ENCODE peak calls at places on chromosomes 11 and 22, in ten cellular contexts. C is ovary, Z is stomach, U is right lobe of liver, N is transverse colon, X is body of pancreas, T is heart left ventricle, Y is vagina, V is esophagus squamous epithelium, G is prostate gland. M is an unnamed sample.

GRCh38 chr11:125078016-125078415 is 14.9 kb downstream of the SLC37A2 start:
- DNase-seq in C (peak; percentile 19), Z (no peak), U (no peak), N (no peak), X (no peak), T (no peak), Y (no peak), V (no peak), G (no peak), M (no peak)

GRCh38 chr11:2194877-2195755 is 23.5 kb upstream of the TH start:
- DNase-seq in C (peak; percentile 53), Z (peak; percentile 53), U (no peak), N (peak; percentile 34), X (peak; percentile 50), T (peak; percentile 37), Y (no peak), V (no peak), G (no peak), M (no peak)

GRCh38 chr11:2573240-2574042 is 126.4 kb downstream of the KCNQ1OT1 start:
- DNase-seq in C (peak; percentile 26), Z (no peak), U (no peak), N (no peak), X (no peak), T (no peak), Y (no peak), V (no peak), G (no peak), M (peak; percentile 17)

GRCh38 chr11:108887436-108888238 is 222.8 kb downstream of the DDX10 start:
- DNase-seq in C (no peak), Z (no peak), U (no peak), N (no peak), X (no peak), T (no peak), Y (no peak), V (no peak), G (no peak), M (no peak)

GRCh38 chr22:27430799-27431480 is 370.6 kb downstream of the MN1 start:
- DNase-seq in C (no peak), Z (no peak), U (no peak), N (no peak), X (no peak), T (no peak), Y (no peak), V (no peak), G (no peak), M (no peak)

GRCh38 chr11:65854871-65855837 is 2.8 kb downstream of the CFL1 start:
- DNase-seq in C (peak; percentile 54), Z (no peak), U (no peak), N (peak; percentile 18), X (no peak), T (no peak), Y (no peak), V (no peak), G (no peak), M (no peak)

GRCh38 chr11:72722050-72722748 is 30.0 kb downstream of the ARAP1 start:
- DNase-seq in C (peak; percentile 90), Z (peak; percentile 91), U (peak; percentile 92), N (peak; percentile 91), X (peak; percentile 94), T (peak; percentile 92), Y (no peak), V (peak; percentile 69), G (peak; percentile 88), M (peak; percentile 89)

GRCh38 chr22:46564084-46564714 is 26.8 kb upstream of the CELSR1 start:
- DNase-seq in C (no peak), Z (no peak), U (no peak), N (peak; percentile 71), X (no peak), T (peak; percentile 38), Y (no peak), V (no peak), G (no peak), M (no peak)

GRCh38 chr11:59867946-59868345 is 1.7 kb upstream of the TCN1 start:
- DNase-seq in C (no peak), Z (no peak), U (no peak), N (no peak), X (no peak), T (no peak), Y (no peak), V (no peak), G (no peak), M (no peak)

GRCh38 chr22:29459773-29460172 is 20.2 kb upstream of the NEFH start:
- DNase-seq in C (no peak), Z (no peak), U (no peak), N (no peak), X (no peak), T (no peak), Y (no peak), V (no peak), G (no peak), M (no peak)

GRCh38 chr11:1398506-1399235 is 8.9 kb downstream of the BRSK2 start:
- DNase-seq in C (no peak), Z (no peak), U (no peak), N (no peak), X (no peak), T (no peak), Y (no peak), V (no peak), G (no peak), M (no peak)

GRCh38 chr22:48410536-48410935 is 1417.1 kb downstream of the BRD1 start:
- DNase-seq in C (no peak), Z (peak; percentile 10), U (peak; percentile 6), N (no peak), X (no peak), T (no peak), Y (no peak), V (no peak), G (no peak), M (peak; percentile 9)

GRCh38 chr11:134655189-134655937 is 243.3 kb upstream of the B3GAT1 start:
- DNase-seq in C (no peak), Z (peak; percentile 13), U (peak; percentile 22), N (no peak), X (no peak), T (peak; percentile 4), Y (peak; percentile 67), V (no peak), G (no peak), M (peak; percentile 9)

GRCh38 chr11:114250993-114251796 is 45.0 kb upstream of the NNMT start:
- DNase-seq in C (peak; percentile 81), Z (no peak), U (no peak), N (no peak), X (no peak), T (no peak), Y (no peak), V (no peak), G (no peak), M (no peak)

GRCh38 chr11:1780700-1781592 is 17.2 kb upstream of the CTSD start:
- DNase-seq in C (peak; percentile 25), Z (no peak), U (peak; percentile 63), N (no peak), X (peak; percentile 66), T (no peak), Y (no peak), V (no peak), G (no peak), M (no peak)

DNA sequence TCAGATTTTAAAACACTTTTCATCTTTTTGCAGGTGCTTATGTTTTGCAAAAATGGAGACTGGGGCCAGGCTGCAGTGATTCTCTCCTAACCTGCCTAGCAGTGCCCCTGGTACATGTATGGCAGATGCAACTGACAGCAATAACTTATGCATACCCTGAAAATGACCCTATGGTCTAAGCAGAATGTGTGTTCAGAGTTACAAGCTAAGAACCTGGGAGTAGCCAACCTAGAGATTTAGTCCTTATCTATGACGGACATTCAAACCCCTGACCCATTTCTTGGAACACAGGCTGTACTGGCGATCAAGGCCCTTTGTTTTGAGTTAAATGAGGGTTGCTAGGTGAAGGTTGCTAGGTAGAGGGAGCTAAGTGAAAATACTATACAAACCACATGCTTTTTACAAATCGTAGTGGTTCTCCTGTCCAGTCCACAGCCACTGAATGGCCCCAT is 184.9 kb upstream of the SESN3 start:
- DNase-seq in C (no peak), Z (no peak), U (no peak), N (no peak), X (no peak), T (no peak), Y (no peak), V (no peak), G (no peak), M (no peak)
- H3K4me3 ChIP-seq in C (no peak overlapping the region), Z (no peak overlapping the region), U (no peak overlapping the region), N (no peak overlapping the region), X (no peak overlapping the region), T (no peak overlapping the region), Y (no peak overlapping the region), V (no peak overlapping the region), G (no peak overlapping the region), M (no peak overlapping the region)

GRCh38 chr11:118401151-118401879 is at the start of gene ATP5MG:
- DNase-seq in C (peak; percentile 95), Z (peak; percentile 91), U (peak; percentile 92), N (peak; percentile 93), X (peak; percentile 91), T (peak; percentile 93), Y (no peak), V (peak; percentile 29), G (peak; percentile 81), M (peak; percentile 61)
- TF ChIP-seq POLR2A in C (peak; percentile 31), Z (no peak), U (peak; percentile 62), N (peak; percentile 71), X (peak; percentile 70), T (no peak), Y (no peak), V (peak; percentile 50), G (peak; percentile 5), M (peak; percentile 10)

GRCh38 chr22:42548597-42549328 is 5.0 kb upstream of the SERHL2 start:
- DNase-seq in C (no peak), Z (no peak), U (no peak), N (no peak), X (no peak), T (no peak), Y (no peak), V (no peak), G (no peak), M (no peak)

GRCh38 chr22:42544686-42545085 is 9.1 kb upstream of the SERHL2 start:
- DNase-seq in C (no peak), Z (no peak), U (no peak), N (no peak), X (no peak), T (no peak), Y (no peak), V (no peak), G (no peak), M (no peak)

GRCh38 chr22:42549329-42550060 is 4.3 kb upstream of the SERHL2 start:
- DNase-seq in C (no peak), Z (no peak), U (no peak), N (no peak), X (no peak), T (no peak), Y (no peak), V (no peak), G (no peak), M (no peak)

GRCh38 chr22:42547562-42547961 is 6.2 kb upstream of the SERHL2 start:
- DNase-seq in C (no peak), Z (no peak), U (no peak), N (no peak), X (no peak), T (no peak), Y (no peak), V (no peak), G (no peak), M (no peak)
- H3K4me1 ChIP-seq in C (no peaks in the 10 kb centered on the region), Z (no peaks in the 10 kb centered on the region), U (no peaks in the 10 kb centered on the region), N (no peaks in the 10 kb centered on the region), X (no peaks in the 10 kb centered on the region), T (no peaks in the 10 kb centered on the region), Y (no peaks in the 10 kb centered on the region), V (no peaks in the 10 kb centered on the region), G (no peaks in the 10 kb centered on the region), M (no peaks in the 10 kb centered on the region)

DNA sequence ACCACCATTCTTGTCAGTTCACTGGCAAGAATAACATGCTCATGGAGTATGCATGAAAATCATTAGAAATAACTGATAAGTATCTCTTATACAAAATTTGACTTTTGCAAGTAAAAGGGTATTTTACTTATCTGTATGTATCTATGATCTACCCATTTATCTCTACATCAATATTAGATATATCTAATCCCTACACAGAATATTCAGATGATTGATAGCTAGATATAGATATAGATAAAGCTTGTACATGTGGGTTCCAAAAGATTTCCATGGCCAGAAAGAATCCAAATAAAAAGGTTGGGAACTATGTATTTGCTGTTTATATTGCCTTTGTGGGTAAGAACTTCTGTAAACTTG is 185.5 kb downstream of the MAML2 start:
- DNase-seq in C (no peak), Z (no peak), U (no peak), N (no peak), X (no peak), T (no peak), Y (no peak), V (no peak), G (no peak), M (no peak)
- H3K4me3 ChIP-seq in C (no peak overlapping the region), Z (no peak overlapping the region), U (no peak overlapping the region), N (no peak overlapping the region), X (no peak overlapping the region), T (no peak overlapping the region), Y (no peak overlapping the region), V (no peak overlapping the region), G (no peak overlapping the region), M (no peak overlapping the region)

M was measured in breast epithelium.